ENCODE peak calls at places on chromosomes 1 and 21, in four cellular contexts. N is K562, U is tibial nerve, E is IMR-90. T is an unnamed sample. For H3K4me1, the result is how much of the 10 kb centered on the place peaks cover.

GRCh38 chr1:225987491-225988316 is 11.4 kb downstream of the SDE2 start:
- DNase-seq in E (peak), U (no peak), N (no peak), T (no peak)

GRCh38 chr1:55669308-55669707 is 454.1 kb upstream of the USP24 start:
- DNase-seq in E (peak), U (no peak), N (no peak), T (no peak)

GRCh38 chr1:58818075-58818474 is 34.2 kb upstream of the JUN start:
- DNase-seq in E (peak), U (no peak), N (no peak), T (no peak)

GRCh38 chr1:31413405-31414005 is 492 bp downstream of the SERINC2 start:
- DNase-seq in N (peak), E (no peak), U (peak), T (peak)

GRCh38 chr1:94422115-94422820 is 4.1 kb downstream of the ABCD3 start:
- DNase-seq in U (no peak), N (no peak), E (peak), T (no peak)

GRCh38 chr1:152078831-152079549 is 9.9 kb downstream of the TCHHL1 start:
- DNase-seq in E (no peak), U (no peak), N (no peak), T (no peak)

GRCh38 chr1:208044568-208045241 is 133.8 kb upstream of the CD34 start:
- DNase-seq in U (no peak), E (no peak), N (no peak), T (no peak)

GRCh38 chr1:61352845-61353435 is 270.6 kb downstream of the NFIA start:
- DNase-seq in E (no peak), U (no peak), N (no peak), T (no peak)

GRCh38 chr1:97364086-97364485 is 556.7 kb downstream of the DPYD start:
- DNase-seq in N (no peak), E (peak), U (no peak), T (no peak)

GRCh38 chr1:55789466-55789865 is 574.3 kb upstream of the USP24 start:
- DNase-seq in E (no peak), N (no peak), U (no peak), T (no peak)

GRCh38 chr1:26012862-26013261 is 8.7 kb upstream of the EXTL1 start:
- DNase-seq in E (no peak), U (no peak), N (no peak), T (no peak)

GRCh38 chr1:214617246-214617645 is 14.3 kb downstream of the CENPF start:
- DNase-seq in N (no peak), U (no peak), E (no peak), T (no peak)

GRCh38 chr1:202281316-202282016 is 60.3 kb downstream of the UBE2T start:
- DNase-seq in U (no peak), E (peak), N (no peak), T (peak)

GRCh38 chr1:168763031-168763430 is 34.0 kb upstream of the DPT start:
- DNase-seq in E (no peak), U (no peak), N (no peak), T (no peak)

GRCh38 chr1:17915511-17916205 is 160.5 kb downstream of the ACTL8 start:
- DNase-seq in E (no peak), U (no peak), N (no peak), T (peak)

GRCh38 chr21:31236528-31236927 is 107.5 kb downstream of the TIAM1 start:
- DNase-seq in N (no peak), E (no peak), U (no peak), T (no peak)

GRCh38 chr1:26094076-26094669 is 17.5 kb upstream of the PDIK1L start:
- DNase-seq in N (peak), E (peak), U (no peak), T (no peak)

GRCh38 chr1:93607814-93608187 is 73.8 kb downstream of the BCAR3 start:
- DNase-seq in U (no peak), N (no peak), E (peak), T (no peak)

GRCh38 chr1:78526496-78526895 is 35.7 kb downstream of the PTGFR start:
- DNase-seq in N (no peak), U (no peak), E (no peak), T (no peak)

GRCh38 chr1:228007054-228007800 is 429 bp downstream of the WNT3A start:
- DNase-seq in E (no peak), N (no peak), U (no peak), T (no peak)

GRCh38 chr21:39251326-39251725 is 62.1 kb downstream of the BRWD1 start:
- DNase-seq in E (peak), N (no peak), U (no peak), T (no peak)

GRCh38 chr1:70112838-70113237 is 92.5 kb downstream of the LRRC40 start:
- DNase-seq in E (no peak), N (no peak), U (no peak), T (no peak)
- TF ChIP-seq CTCF in E (no peak), N (peak), U (no peak), T (no peak)

DNA sequence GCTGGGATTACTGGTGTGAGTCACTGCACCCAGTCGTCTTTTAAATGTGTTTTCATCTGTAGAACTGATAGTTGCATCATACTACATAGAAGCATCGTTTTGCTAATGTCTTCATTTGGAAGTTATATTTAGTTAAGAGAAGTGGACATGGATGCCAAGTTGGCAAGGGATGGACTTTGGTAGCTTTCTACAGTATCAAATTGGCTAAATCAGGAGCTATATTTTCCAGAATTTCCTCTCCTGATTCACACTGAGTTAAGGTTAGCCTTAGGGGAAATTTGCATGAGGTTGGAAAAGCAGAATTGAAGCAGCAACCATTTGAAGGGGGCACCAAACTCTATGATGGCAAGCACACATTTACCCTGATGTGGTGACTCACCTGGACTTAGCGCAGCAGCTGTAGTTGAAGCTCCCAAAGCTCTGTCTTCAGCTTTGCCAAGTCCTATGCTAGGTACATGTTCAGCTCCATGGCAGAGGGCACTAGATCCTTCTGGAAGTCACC is 43.9 kb downstream of the DUSP10 start:
- DNase-seq in N (no peak), U (no peak), E (peak), T (no peak)
- TF ChIP-seq POLR2A in N (no peak), U (no peak), E (no peak), T (no peak)

GRCh38 chr21:46376856-46377453 is 53.0 kb downstream of the PCNT start:
- DNase-seq in U (no peak), N (no peak), E (no peak), T (no peak)
- H3K4me1 ChIP-seq in U (under half), N (under half), E (under half), T (under half)

GRCh38 chr1:2840036-2840809 is 38.7 kb upstream of the TTC34 start:
- DNase-seq in N (peak), U (no peak), E (no peak), T (no peak)
- TF ChIP-seq CTCF in N (peak), U (no peak), E (no peak), T (no peak)

DNA sequence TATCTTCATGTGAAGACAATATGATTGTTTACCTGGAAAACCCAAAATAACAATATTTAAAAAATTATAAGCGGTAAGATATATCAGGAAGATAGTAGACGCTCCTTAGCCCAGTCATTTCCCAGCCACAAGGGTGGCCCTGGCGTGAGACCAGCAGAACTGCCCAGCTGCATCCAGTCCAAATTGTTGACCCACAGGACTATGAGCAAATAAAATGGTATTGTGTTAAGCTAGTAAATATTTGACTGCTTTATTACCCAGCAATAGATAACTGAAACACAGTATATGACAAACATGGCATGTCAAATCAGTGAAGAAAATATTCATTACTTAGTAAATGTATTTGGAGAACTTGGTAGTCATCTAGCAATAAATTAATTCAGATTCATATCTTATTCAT is 294.3 kb upstream of the SPAG17 start:
- DNase-seq in U (no peak), E (no peak), N (no peak), T (no peak)
- TF ChIP-seq POLR2A in U (no peak), E (no peak), N (no peak), T (no peak)

DNA sequence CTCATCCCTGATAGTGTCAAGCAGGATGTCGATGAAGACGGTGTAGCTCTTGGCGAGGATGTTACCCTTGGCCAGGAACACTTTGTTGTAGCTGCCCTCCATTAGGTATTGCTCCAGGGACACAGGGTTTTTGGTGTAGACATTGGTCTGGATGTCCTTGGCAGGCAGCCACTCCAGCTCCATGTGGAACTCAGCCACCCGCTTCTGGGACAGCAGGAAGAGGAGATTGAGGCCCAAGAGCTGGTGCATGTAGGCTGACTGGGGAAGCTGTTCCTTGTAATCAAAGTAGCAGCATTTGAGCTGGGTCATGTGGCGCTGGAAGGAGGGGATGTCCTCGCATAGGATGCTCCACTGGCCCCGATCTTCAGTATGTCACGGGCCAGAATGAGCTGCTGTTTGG is 9.5 kb downstream of the IL6R start:
- DNase-seq in N (no peak), U (no peak), E (no peak), T (no peak)
- H3K4me1 ChIP-seq in N (under half), U (under half), E (under half), T (half or more)